ENCODE peak calls at places on chromosomes 13 and 19, in five cellular contexts. Q is uterus; P is effector memory CD4-positive, alpha-beta T cell; V is GM23338; K is esophagus muscularis mucosa. M is an unnamed sample.

GRCh38 chr13:51154029-51154555 is 43.0 kb upstream of the C13orf42 start:
- DNase-seq in Q (no peak), P (no peak), V (no peak), K (peak; percentile 53), M (no peak)

GRCh38 chr13:30585748-30586262 is 31.9 kb upstream of the USPL1 start:
- DNase-seq in Q (no peak), P (no peak), V (no peak), K (no peak), M (no peak)

GRCh38 chr19:38740252-38740592 is 4.1 kb downstream of the CAPN12 start:
- DNase-seq in Q (no peak), P (no peak), V (no peak), K (no peak), M (no peak)

GRCh38 chr19:36604656-36605100 is 435 bp upstream of the ZNF382 start:
- DNase-seq in Q (peak; percentile 17), P (peak; percentile 83), V (peak; percentile 24), K (no peak), M (peak; percentile 84)

GRCh38 chr13:41137951-41138350 is 5.3 kb upstream of the KBTBD6 start:
- DNase-seq in Q (no peak), P (no peak), V (no peak), K (no peak), M (no peak)

GRCh38 chr13:26558074-26558805 is 757 bp downstream of the WASF3 start:
- DNase-seq in Q (peak; percentile 22), P (no peak), V (peak; percentile 36), K (no peak), M (no peak)

GRCh38 chr13:113845055-113845454 is 18.8 kb downstream of the GAS6 start:
- DNase-seq in Q (peak; percentile 11), P (no peak), V (no peak), K (no peak), M (no peak)

GRCh38 chr19:37903096-37903495 is 3.3 kb downstream of the WDR87 start:
- DNase-seq in Q (no peak), P (no peak), V (no peak), K (no peak), M (no peak)

GRCh38 chr19:48398329-48399235 is 5.1 kb downstream of the GRIN2D start:
- DNase-seq in Q (peak; percentile 51), P (peak; percentile 74), V (peak; percentile 97), K (no peak), M (peak; percentile 83)

GRCh38 chr13:85316501-85316900 is 482.7 kb downstream of the SLITRK6 start:
- DNase-seq in Q (no peak), P (no peak), V (no peak), K (no peak), M (no peak)

GRCh38 chr19:52722062-52723005 is 12.5 kb downstream of the ZNF611 start:
- DNase-seq in Q (no peak), P (no peak), V (no peak), K (no peak), M (no peak)

GRCh38 chr13:60397693-60398437 is 845 bp downstream of the TDRD3 start:
- DNase-seq in Q (peak; percentile 49), P (no peak), V (peak; percentile 75), K (peak; percentile 92), M (peak; percentile 18)

GRCh38 chr13:37340911-37341670 is 235.6 kb upstream of the CSNK1A1L start:
- DNase-seq in Q (no peak), P (no peak), V (no peak), K (no peak), M (no peak)

GRCh38 chr19:13987101-13987890 is 18.8 kb downstream of the RFX1 start:
- DNase-seq in Q (no peak), P (no peak), V (no peak), K (no peak), M (no peak)

GRCh38 chr13:50129923-50130685 is 114.9 kb downstream of the KCNRG start:
- DNase-seq in Q (peak; percentile 66), P (no peak), V (peak; percentile 73), K (peak; percentile 91), M (peak; percentile 51)

GRCh38 chr13:83702021-83702420 is 180.3 kb downstream of the SLITRK1 start:
- DNase-seq in Q (no peak), P (no peak), V (no peak), K (no peak), M (no peak)

GRCh38 chr19:13135068-13136062 is 14.8 kb downstream of the STX10 start:
- DNase-seq in Q (no peak), P (no peak), V (no peak), K (no peak), M (no peak)

GRCh38 chr19:11463391-11463790 is 17.5 kb downstream of the ELAVL3 start:
- DNase-seq in Q (no peak), P (no peak), V (no peak), K (no peak), M (no peak)

GRCh38 chr13:113628291-113629270 is 29.4 kb downstream of the ATP4B start:
- DNase-seq in Q (no peak), P (no peak), V (no peak), K (no peak), M (no peak)

GRCh38 chr19:6260912-6261636 is 18.7 kb downstream of the MLLT1 start:
- DNase-seq in Q (no peak), P (no peak), V (peak; percentile 82), K (no peak), M (no peak)

GRCh38 chr19:37930416-37930815 is 23.4 kb downstream of the SIPA1L3 start:
- DNase-seq in Q (no peak), P (no peak), V (no peak), K (no peak), M (no peak)

GRCh38 chr13:26605845-26606244 is 48.4 kb downstream of the WASF3 start:
- DNase-seq in Q (no peak), P (no peak), V (peak; percentile 78), K (no peak), M (no peak)

GRCh38 chr13:112905990-112906641 is 62.9 kb upstream of the MCF2L start:
- DNase-seq in Q (no peak), P (no peak), V (peak; percentile 77), K (no peak), M (no peak)

DNA sequence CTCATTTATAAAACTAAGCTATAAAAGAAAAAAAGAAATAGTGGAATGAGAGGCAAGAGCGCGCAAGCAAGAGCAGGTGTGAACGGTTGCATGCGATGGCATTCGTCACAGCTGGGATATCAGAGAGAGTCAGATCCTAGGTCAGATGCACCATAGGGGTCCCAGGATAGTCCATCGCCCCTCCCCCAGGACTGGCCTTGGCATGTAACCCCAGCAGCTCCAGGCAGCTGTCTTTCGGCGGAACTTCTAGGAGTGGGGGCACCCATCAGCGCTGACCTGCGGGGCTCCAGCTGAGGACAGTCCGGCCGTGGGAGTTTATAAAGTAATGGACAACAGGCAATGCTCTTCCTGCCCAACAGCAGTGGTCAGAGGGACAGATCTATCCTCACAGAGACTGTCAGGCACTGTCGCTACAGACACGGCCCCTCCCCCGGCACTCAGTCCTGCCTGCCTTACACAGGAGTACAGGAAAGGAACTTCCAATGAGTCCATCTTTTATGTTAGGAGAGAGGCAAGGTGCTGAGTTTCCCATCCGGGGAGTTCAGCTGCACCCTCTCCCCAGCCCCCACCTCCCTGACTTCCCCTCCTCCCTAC is 1.4 kb downstream of the SIAH3 start:
- DNase-seq in Q (no peak), P (no peak), V (peak; percentile 64), K (no peak), M (no peak)
- H3K27me3 ChIP-seq in Q (no peaks in the 10 kb centered on the region), P (no peaks in the 10 kb centered on the region), V (peaks cover 35% of the 10 kb centered on the region), K (peaks cover 16% of the 10 kb centered on the region), M (peaks cover 4% of the 10 kb centered on the region)

GRCh38 chr19:47023448-47023794 is 3.8 kb downstream of the NPAS1 start:
- DNase-seq in Q (no peak), P (no peak), V (peak; percentile 45), K (no peak), M (no peak)

GRCh38 chr19:47022541-47023447 is 3.2 kb downstream of the NPAS1 start:
- DNase-seq in Q (no peak), P (no peak), V (peak; percentile 58), K (no peak), M (no peak)

GRCh38 chr19:47020992-47021496 is 1.4 kb downstream of the NPAS1 start:
- DNase-seq in Q (no peak), P (no peak), V (peak; percentile 69), K (no peak), M (no peak)

GRCh38 chr19:47021536-47022139 is 2.0 kb downstream of the NPAS1 start:
- DNase-seq in Q (no peak), P (no peak), V (peak; percentile 77), K (no peak), M (no peak)

DNA sequence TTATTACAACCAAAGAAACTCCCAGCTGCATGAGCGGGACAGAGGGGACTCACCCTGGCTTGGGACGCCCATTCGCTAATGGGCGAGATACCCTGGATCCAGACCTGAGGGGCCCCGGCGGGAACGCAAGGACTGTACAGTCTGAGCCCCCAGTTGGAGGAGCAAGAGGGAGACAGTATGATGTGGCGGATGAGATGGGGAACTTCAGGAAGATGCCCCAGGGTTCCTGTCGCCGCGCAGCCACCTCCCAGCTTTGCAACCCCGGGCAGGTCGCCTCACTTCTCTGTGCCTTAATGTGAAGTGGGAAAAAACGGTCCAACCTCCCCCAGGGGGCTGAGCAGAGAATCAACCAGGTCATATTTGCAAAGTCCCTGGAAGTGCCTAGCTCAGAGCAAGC is 2.5 kb downstream of the NPAS1 start:
- DNase-seq in Q (no peak), P (no peak), V (no peak), K (no peak), M (no peak)
- H3K27me3 ChIP-seq in Q (peaks cover 19% of the 10 kb centered on the region), P (peaks cover 52% of the 10 kb centered on the region), V (peaks cover 70% of the 10 kb centered on the region), K (peaks cover 46% of the 10 kb centered on the region), M (peaks cover 48% of the 10 kb centered on the region)

GRCh38 chr19:10246511-10246910 is 5.5 kb upstream of the MRPL4 start:
- DNase-seq in Q (no peak), P (no peak), V (no peak), K (no peak), M (no peak)

GRCh38 chr19:10238172-10238783 is 7.1 kb upstream of the S1PR2 start:
- DNase-seq in Q (peak; percentile 85), P (no peak), V (no peak), K (peak; percentile 95), M (no peak)

GRCh38 chr19:10237702-10238101 is 6.6 kb upstream of the S1PR2 start:
- DNase-seq in Q (no peak), P (no peak), V (no peak), K (no peak), M (no peak)

GRCh38 chr19:10243606-10244005 is 8.4 kb upstream of the MRPL4 start:
- DNase-seq in Q (no peak), P (no peak), V (no peak), K (no peak), M (no peak)
- H3K27me3 ChIP-seq in Q (no peaks in the 10 kb centered on the region), P (no peaks in the 10 kb centered on the region), V (no peaks in the 10 kb centered on the region), K (no peaks in the 10 kb centered on the region), M (no peaks in the 10 kb centered on the region)

GRCh38 chr19:1067341-1068103 is 555 bp downstream of the ARHGAP45 start:
- DNase-seq in Q (no peak), P (peak; percentile 71), V (no peak), K (no peak), M (peak; percentile 78)
- H3K27me3 ChIP-seq in Q (peaks cover 21% of the 10 kb centered on the region), P (no peaks in the 10 kb centered on the region), V (peaks cover 19% of the 10 kb centered on the region), K (peaks cover 46% of the 10 kb centered on the region), M (no peaks in the 10 kb centered on the region)

DNA sequence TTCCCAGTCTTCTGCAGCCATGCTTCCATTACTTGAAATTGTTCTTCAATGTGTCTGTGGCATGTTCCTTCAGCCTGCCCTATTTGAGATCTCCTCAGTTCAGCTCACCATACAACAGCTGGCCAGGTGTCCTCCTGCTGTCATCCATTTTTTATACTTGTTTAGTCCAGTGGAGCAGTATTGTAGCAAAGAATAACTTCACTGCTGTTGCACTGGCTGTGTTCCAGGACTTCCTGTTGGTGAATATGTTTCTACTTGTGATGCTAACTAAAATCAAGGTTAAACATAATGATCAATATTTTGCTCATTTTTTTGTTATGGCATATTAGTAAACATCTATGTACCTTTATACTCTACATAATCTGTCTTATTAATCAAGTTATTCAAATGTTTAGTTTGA is 1394.1 kb downstream of the PCDH9 start:
- DNase-seq in Q (no peak), P (no peak), V (no peak), K (no peak), M (no peak)
- H3K27me3 ChIP-seq in Q (no peaks in the 10 kb centered on the region), P (no peaks in the 10 kb centered on the region), V (no peaks in the 10 kb centered on the region), K (no peaks in the 10 kb centered on the region), M (no peaks in the 10 kb centered on the region)

GRCh38 chr13:98823442-98823841 is 71.0 kb upstream of the SLC15A1 start:
- DNase-seq in Q (no peak), P (no peak), V (no peak), K (no peak), M (no peak)
- H3K27me3 ChIP-seq in Q (no peaks in the 10 kb centered on the region), P (no peaks in the 10 kb centered on the region), V (no peaks in the 10 kb centered on the region), K (no peaks in the 10 kb centered on the region), M (no peaks in the 10 kb centered on the region)

M was measured in CD8-positive, alpha-beta memory T cell.